ENCODE peak calls at places on chromosomes 3 and 15, in nine cellular contexts. L, V, B, G, J, H, P, S and R are unnamed samples.

GRCh38 chr15:52008698-52009434 is 10.2 kb upstream of the MAPK6 start:
- DNase-seq in L (no peak), V (no peak), B (no peak), G (no peak), J (no peak), H (no peak), P (no peak), S (no peak), R (no peak)

GRCh38 chr3:14772533-14773138 is 46.1 kb upstream of the FGD5 start:
- DNase-seq in L (no peak), V (no peak), B (no peak), G (no peak), J (no peak), H (peak; percentile 50), P (no peak), S (no peak), R (no peak)

GRCh38 chr3:60584250-60584649 is 667.0 kb downstream of the FHIT start:
- DNase-seq in L (no peak), V (no peak), B (peak; percentile 78), G (no peak), J (peak; percentile 76), H (no peak), P (no peak), S (peak; percentile 11), R (no peak)

GRCh38 chr15:73932381-73933191 is 6.3 kb downstream of the LOXL1 start:
- DNase-seq in L (no peak), V (no peak), B (peak; percentile 35), G (no peak), J (no peak), H (no peak), P (peak; percentile 29), S (no peak), R (no peak)

GRCh38 chr3:123285066-123285465 is 83.3 kb downstream of the SEC22A start:
- DNase-seq in L (no peak), V (no peak), B (peak; percentile 37), G (peak; percentile 13), J (no peak), H (no peak), P (no peak), S (no peak), R (no peak)

GRCh38 chr3:140186421-140186920 is 251.5 kb downstream of the CLSTN2 start:
- DNase-seq in L (peak; percentile 44), V (peak; percentile 23), B (peak; percentile 60), G (no peak), J (peak; percentile 50), H (no peak), P (no peak), S (no peak), R (peak; percentile 6)

GRCh38 chr3:155495387-155495786 is 201.9 kb upstream of the STRIT1 start:
- DNase-seq in L (no peak), V (no peak), B (peak; percentile 5), G (no peak), J (peak; percentile 0), H (no peak), P (no peak), S (no peak), R (no peak)

GRCh38 chr15:38004218-38004848 is 69.9 kb downstream of the TMCO5A start:
- DNase-seq in L (no peak), V (no peak), B (no peak), G (no peak), J (no peak), H (no peak), P (no peak), S (no peak), R (no peak)

GRCh38 chr15:52023169-52023922 is 4.3 kb downstream of the MAPK6 start:
- DNase-seq in L (no peak), V (no peak), B (no peak), G (no peak), J (no peak), H (no peak), P (no peak), S (no peak), R (no peak)

GRCh38 chr3:129429080-129429451 is 630 bp upstream of the EFCAB12 start:
- DNase-seq in L (no peak), V (no peak), B (no peak), G (no peak), J (no peak), H (no peak), P (no peak), S (no peak), R (no peak)